ENCODE peak calls at places on chromosomes 1 and 21, in four cellular contexts. M, H, B and I are unnamed samples.

GRCh38 chr1:62906428-62906886 is 122.5 kb downstream of the ATG4C start:
- DNase-seq in M (peak; percentile 21), H (peak; percentile 13), B (no peak), I (no peak)

GRCh38 chr1:17875171-17875881 is 120.2 kb downstream of the ACTL8 start:
- DNase-seq in M (no peak), H (peak; percentile 56), B (no peak), I (no peak)

GRCh38 chr1:48470506-48470905 is 1.5 kb downstream of the SPATA6 start:
- DNase-seq in M (no peak), H (peak; percentile 47), B (no peak), I (peak; percentile 57)

GRCh38 chr1:198203434-198203833 is 46.6 kb downstream of the NEK7 start:
- DNase-seq in M (no peak), H (no peak), B (no peak), I (no peak)

GRCh38 chr1:27656157-27656893 is 15.7 kb downstream of the IFI6 start:
- DNase-seq in M (no peak), H (peak; percentile 72), B (no peak), I (peak; percentile 66)

GRCh38 chr1:92975551-92976232 is 14.4 kb upstream of the DIPK1A start:
- DNase-seq in M (no peak), H (no peak), B (peak; percentile 90), I (no peak)

GRCh38 chr21:33892853-33893252 is 22.8 kb downstream of the ATP5PO start:
- DNase-seq in M (no peak), H (no peak), B (no peak), I (no peak)

GRCh38 chr1:203325004-203325417 is 19.7 kb downstream of the BTG2 start:
- DNase-seq in M (no peak), H (no peak), B (peak; percentile 90), I (peak; percentile 77)

GRCh38 chr1:214463596-214463995 is 87.8 kb downstream of the PTPN14 start:
- DNase-seq in M (no peak), H (no peak), B (no peak), I (no peak)

GRCh38 chr21:25573409-25574206 is 33.7 kb downstream of the MRPL39 start:
- DNase-seq in M (peak; percentile 24), H (peak; percentile 82), B (peak; percentile 29), I (no peak)

GRCh38 chr1:176466514-176466913 is 3.5 kb downstream of the PAPPA2 start:
- DNase-seq in M (no peak), H (no peak), B (no peak), I (no peak)

GRCh38 chr1:172556461-172556860 is 23.5 kb downstream of the SUCO start:
- DNase-seq in M (no peak), H (peak; percentile 18), B (no peak), I (no peak)

GRCh38 chr21:42423197-42423675 is 19.5 kb downstream of the UBASH3A start:
- DNase-seq in M (no peak), H (no peak), B (peak; percentile 36), I (peak; percentile 19)

DNA sequence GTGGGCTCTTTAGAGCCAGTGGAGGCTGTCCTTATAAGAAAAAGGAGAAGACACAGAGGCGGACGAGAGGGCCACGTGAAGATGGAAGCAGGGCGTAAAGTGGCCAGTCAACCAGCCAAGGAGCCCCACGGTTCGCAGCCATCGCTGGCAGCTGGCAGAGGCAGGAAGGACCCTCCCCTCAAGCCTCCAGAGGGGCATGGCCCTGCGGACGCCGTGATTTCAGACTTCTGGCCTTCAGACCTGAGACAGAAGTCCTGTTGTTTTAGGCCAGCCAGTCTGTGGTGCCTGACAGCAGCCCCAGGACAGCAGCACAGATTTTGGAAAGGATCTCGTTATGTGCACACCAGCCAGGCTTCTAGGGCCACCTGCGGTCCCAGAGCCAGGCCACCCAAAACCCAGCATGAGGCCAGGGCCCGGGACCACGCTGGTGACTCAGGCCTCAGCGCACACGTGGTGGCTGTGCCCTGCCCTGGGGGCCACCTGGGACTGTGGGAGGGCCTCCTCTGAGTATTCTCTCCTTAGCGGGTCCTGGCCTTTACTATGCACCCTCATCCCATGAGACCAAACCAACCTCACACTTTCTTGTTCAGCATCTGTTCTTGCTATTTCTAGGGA is 10.1 kb downstream of the WNT9A start:
- DNase-seq in M (no peak), H (no peak), B (no peak), I (peak; percentile 38)
- H3K4me1 ChIP-seq in M (peaks cover 51% of the 10 kb centered on the region), H (no peaks in the 10 kb centered on the region), B (peaks cover 4% of the 10 kb centered on the region), I (no peaks in the 10 kb centered on the region)

GRCh38 chr1:36204347-36204909 is 19.8 kb upstream of the THRAP3 start:
- DNase-seq in M (no peak), H (peak; percentile 41), B (no peak), I (no peak)

GRCh38 chr1:36198641-36199040 is 25.6 kb upstream of the THRAP3 start:
- DNase-seq in M (no peak), H (no peak), B (no peak), I (no peak)

GRCh38 chr1:36203027-36203553 is 21.2 kb upstream of the THRAP3 start:
- DNase-seq in M (no peak), H (no peak), B (no peak), I (no peak)

GRCh38 chr1:36203554-36204346 is 20.5 kb upstream of the THRAP3 start:
- DNase-seq in M (no peak), H (peak; percentile 79), B (no peak), I (peak; percentile 22)

DNA sequence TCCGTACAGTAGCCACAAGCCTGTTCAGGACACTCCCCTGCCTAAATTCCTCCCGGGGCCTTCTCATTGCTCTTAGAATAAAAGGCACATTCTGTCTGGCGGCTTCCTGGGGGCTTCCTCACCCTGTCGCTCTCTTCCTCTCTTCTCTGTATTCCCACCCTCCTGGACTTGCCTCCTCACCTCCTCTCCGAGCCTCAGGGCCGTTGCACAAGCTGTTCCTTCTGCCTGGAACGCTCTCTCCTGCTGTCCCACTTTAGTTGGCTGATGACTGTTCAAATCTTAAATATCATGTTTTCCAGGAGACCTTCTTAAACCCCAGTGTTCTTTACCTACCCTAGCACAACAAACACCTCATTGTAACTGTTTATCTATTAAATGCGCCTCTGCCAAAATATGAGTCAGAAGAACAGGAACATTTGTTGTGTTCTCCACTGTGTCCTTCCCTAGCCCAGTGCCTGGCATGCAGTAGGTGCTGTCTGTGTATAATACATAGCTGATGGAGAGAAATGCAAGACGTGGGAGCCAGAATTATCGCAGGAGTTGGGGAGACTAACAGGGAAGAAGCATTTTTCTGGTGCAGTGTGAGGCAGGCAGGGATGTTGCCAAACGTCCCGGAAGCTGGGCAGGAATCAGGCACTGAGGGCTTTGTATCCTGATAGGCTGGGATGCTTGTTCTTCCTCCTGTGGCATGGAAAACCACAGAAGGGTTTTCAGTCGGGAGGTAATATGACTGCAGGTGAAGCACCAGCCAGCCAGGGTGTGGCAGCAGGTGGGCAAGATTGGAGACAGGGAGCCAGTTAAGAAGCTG is 24.1 kb upstream of the THRAP3 start:
- DNase-seq in M (no peak), H (peak; percentile 47), B (no peak), I (peak; percentile 50)
- TF ChIP-seq CTCF in M (no peak), H (no peak), B (no peak), I (no peak)

GRCh38 chr21:38662224-38662568 is 143.5 kb upstream of the ETS2 start:
- DNase-seq in M (no peak), H (no peak), B (no peak), I (no peak)
- H3K4me3 ChIP-seq in M (no peak overlapping the region), H (no peak overlapping the region), B (no peak overlapping the region), I (no peak overlapping the region)

GRCh38 chr1:150621497-150622113 is 7.8 kb downstream of the ENSA start:
- DNase-seq in M (no peak), H (peak; percentile 84), B (peak; percentile 67), I (peak; percentile 47)
- H3K4me1 ChIP-seq in M (peaks cover 44% of the 10 kb centered on the region), H (peaks cover 25% of the 10 kb centered on the region), B (peaks cover 37% of the 10 kb centered on the region), I (peaks cover 20% of the 10 kb centered on the region)